ENCODE peak calls at places on chromosomes 6 and 20, in seven cellular contexts. One of them, this sample, is unnamed.

GRCh38 chr6:133286765-133287164 is 45.6 kb downstream of the EYA4 start:
- DNase-seq in H1: no peak
- DNase-seq in HCT116: no peak
- DNase-seq in SK-N-SH: no peak
- DNase-seq in K562: no peak
- DNase-seq in HepG2: no peak
- DNase-seq in GM12878: no peak
- DNase-seq in this sample: peak

GRCh38 chr6:135850882-135851281 is 619 bp upstream of the PDE7B start:
- DNase-seq in H1: no peak
- DNase-seq in HCT116: no peak
- DNase-seq in SK-N-SH: peak
- DNase-seq in K562: no peak
- DNase-seq in HepG2: no peak
- DNase-seq in GM12878: no peak
- DNase-seq in this sample: peak

GRCh38 chr6:143952947-143953346 is 55.1 kb downstream of the PLAGL1 start:
- DNase-seq in H1: no peak
- DNase-seq in HCT116: no peak
- DNase-seq in SK-N-SH: no peak
- DNase-seq in K562: no peak
- DNase-seq in HepG2: no peak
- DNase-seq in GM12878: no peak
- DNase-seq in this sample: no peak

GRCh38 chr6:157563611-157564284 is 182.8 kb downstream of the ZDHHC14 start:
- DNase-seq in H1: peak
- DNase-seq in HCT116: no peak
- DNase-seq in SK-N-SH: no peak
- DNase-seq in K562: no peak
- DNase-seq in HepG2: no peak
- DNase-seq in GM12878: peak
- DNase-seq in this sample: no peak

GRCh38 chr6:74420221-74420620 is 724.2 kb downstream of the CD109 start:
- DNase-seq in H1: no peak
- DNase-seq in HCT116: no peak
- DNase-seq in SK-N-SH: no peak
- DNase-seq in K562: no peak
- DNase-seq in HepG2: peak
- DNase-seq in GM12878: no peak
- DNase-seq in this sample: no peak

GRCh38 chr20:49179368-49180277 is 8.5 kb downstream of the STAU1 start:
- DNase-seq in H1: no peak
- DNase-seq in HCT116: no peak
- DNase-seq in SK-N-SH: no peak
- DNase-seq in K562: no peak
- DNase-seq in HepG2: peak
- DNase-seq in GM12878: no peak
- DNase-seq in this sample: no peak

GRCh38 chr20:47964174-47964573 is 178.9 kb upstream of the SULF2 start:
- DNase-seq in H1: no peak
- DNase-seq in HCT116: no peak
- DNase-seq in SK-N-SH: no peak
- DNase-seq in K562: no peak
- DNase-seq in HepG2: no peak
- DNase-seq in GM12878: no peak
- DNase-seq in this sample: no peak

GRCh38 chr6:108526739-108527174 is 34.0 kb upstream of the FOXO3 start:
- DNase-seq in H1: no peak
- DNase-seq in HCT116: no peak
- DNase-seq in SK-N-SH: peak
- DNase-seq in K562: peak
- DNase-seq in HepG2: peak
- DNase-seq in GM12878: no peak
- DNase-seq in this sample: peak

GRCh38 chr6:160054913-160055312 is 66.7 kb upstream of the SLC22A1 start:
- DNase-seq in H1: no peak
- DNase-seq in HCT116: no peak
- DNase-seq in SK-N-SH: no peak
- DNase-seq in K562: no peak
- DNase-seq in HepG2: no peak
- DNase-seq in GM12878: no peak
- DNase-seq in this sample: no peak

GRCh38 chr6:125507987-125508655 is 206.4 kb upstream of the HDDC2 start:
- DNase-seq in H1: no peak
- DNase-seq in HCT116: no peak
- DNase-seq in SK-N-SH: no peak
- DNase-seq in K562: no peak
- DNase-seq in HepG2: peak
- DNase-seq in GM12878: no peak
- DNase-seq in this sample: no peak

GRCh38 chr6:53618219-53618618 is 47.3 kb downstream of the KLHL31 start:
- DNase-seq in H1: no peak
- DNase-seq in HCT116: no peak
- DNase-seq in SK-N-SH: no peak
- DNase-seq in K562: no peak
- DNase-seq in HepG2: no peak
- DNase-seq in GM12878: no peak
- DNase-seq in this sample: no peak

GRCh38 chr20:44908987-44909871 is 631 bp upstream of the PABPC1L start:
- DNase-seq in H1: no peak
- DNase-seq in HCT116: no peak
- DNase-seq in SK-N-SH: no peak
- DNase-seq in K562: no peak
- DNase-seq in HepG2: no peak
- DNase-seq in GM12878: no peak
- DNase-seq in this sample: no peak

GRCh38 chr6:150076196-150076893 is 7.4 kb upstream of the ULBP3 start:
- DNase-seq in H1: no peak
- DNase-seq in HCT116: no peak
- DNase-seq in SK-N-SH: no peak
- DNase-seq in K562: no peak
- DNase-seq in HepG2: no peak
- DNase-seq in GM12878: no peak
- DNase-seq in this sample: no peak

GRCh38 chr20:13401596-13401995 is 180.5 kb downstream of the ISM1 start:
- DNase-seq in H1: no peak
- DNase-seq in HCT116: no peak
- DNase-seq in SK-N-SH: no peak
- DNase-seq in K562: no peak
- DNase-seq in HepG2: no peak
- DNase-seq in GM12878: no peak
- DNase-seq in this sample: no peak

GRCh38 chr6:163418273-163419029 is 3.9 kb downstream of the QKI start:
- DNase-seq in H1: no peak
- DNase-seq in HCT116: no peak
- DNase-seq in SK-N-SH: no peak
- DNase-seq in K562: no peak
- DNase-seq in HepG2: no peak
- DNase-seq in GM12878: no peak
- DNase-seq in this sample: no peak

GRCh38 chr6:132527791-132528190 is 10.3 kb upstream of the TAAR9 start:
- DNase-seq in H1: no peak
- DNase-seq in HCT116: peak
- DNase-seq in SK-N-SH: no peak
- DNase-seq in K562: no peak
- DNase-seq in HepG2: no peak
- DNase-seq in GM12878: no peak
- DNase-seq in this sample: no peak

GRCh38 chr6:79833264-79833663 is 114.1 kb downstream of the ELOVL4 start:
- DNase-seq in H1: no peak
- DNase-seq in HCT116: no peak
- DNase-seq in SK-N-SH: peak
- DNase-seq in K562: no peak
- DNase-seq in HepG2: no peak
- DNase-seq in GM12878: no peak
- DNase-seq in this sample: peak

GRCh38 chr6:81890846-81891245 is 138.4 kb upstream of the TENT5A start:
- DNase-seq in H1: no peak
- DNase-seq in HCT116: no peak
- DNase-seq in SK-N-SH: no peak
- DNase-seq in K562: no peak
- DNase-seq in HepG2: no peak
- DNase-seq in GM12878: no peak
- DNase-seq in this sample: no peak

GRCh38 chr6:147407571-147407970 is 100.9 kb upstream of the SAMD5 start:
- DNase-seq in H1: no peak
- DNase-seq in HCT116: no peak
- DNase-seq in SK-N-SH: no peak
- DNase-seq in K562: no peak
- DNase-seq in HepG2: no peak
- DNase-seq in GM12878: no peak
- DNase-seq in this sample: no peak

GRCh38 chr6:34731393-34732060 is 25.8 kb upstream of the SNRPC start:
- DNase-seq in H1: no peak
- DNase-seq in HCT116: no peak
- DNase-seq in SK-N-SH: no peak
- DNase-seq in K562: no peak
- DNase-seq in HepG2: peak
- DNase-seq in GM12878: no peak
- DNase-seq in this sample: no peak

GRCh38 chr20:48682529-48683385 is 145.0 kb downstream of the PREX1 start:
- DNase-seq in H1: peak
- DNase-seq in HCT116: no peak
- DNase-seq in SK-N-SH: peak
- DNase-seq in K562: peak
- DNase-seq in HepG2: peak
- DNase-seq in GM12878: no peak
- DNase-seq in this sample: no peak

GRCh38 chr6:163652328-163652727 is 237.8 kb downstream of the QKI start:
- DNase-seq in H1: no peak
- DNase-seq in HCT116: no peak
- DNase-seq in SK-N-SH: no peak
- DNase-seq in K562: no peak
- DNase-seq in HepG2: no peak
- DNase-seq in GM12878: no peak
- DNase-seq in this sample: no peak

GRCh38 chr20:45578151-45578660 is 878 bp downstream of the WFDC8 start:
- DNase-seq in H1: no peak
- DNase-seq in HCT116: no peak
- DNase-seq in SK-N-SH: no peak
- DNase-seq in K562: no peak
- DNase-seq in HepG2: no peak
- DNase-seq in GM12878: no peak
- DNase-seq in this sample: no peak

GRCh38 chr20:49872056-49872455 is 43.3 kb downstream of the SPATA2 start:
- DNase-seq in H1: no peak
- DNase-seq in HCT116: no peak
- DNase-seq in SK-N-SH: no peak
- DNase-seq in K562: no peak
- DNase-seq in HepG2: no peak
- DNase-seq in GM12878: no peak
- DNase-seq in this sample: no peak

GRCh38 chr6:147585256-147585655 is 76.8 kb downstream of the SAMD5 start:
- DNase-seq in H1: no peak
- DNase-seq in HCT116: no peak
- DNase-seq in SK-N-SH: no peak
- DNase-seq in K562: no peak
- DNase-seq in HepG2: no peak
- DNase-seq in GM12878: no peak
- DNase-seq in this sample: no peak

GRCh38 chr6:126696921-126697693 is 357.2 kb downstream of the CENPW start:
- DNase-seq in H1: no peak
- DNase-seq in HCT116: no peak
- DNase-seq in SK-N-SH: peak
- DNase-seq in K562: no peak
- DNase-seq in HepG2: no peak
- DNase-seq in GM12878: no peak
- DNase-seq in this sample: no peak

GRCh38 chr20:25012616-25013189 is 20.2 kb upstream of the APMAP start:
- DNase-seq in H1: no peak
- DNase-seq in HCT116: no peak
- DNase-seq in SK-N-SH: no peak
- DNase-seq in K562: no peak
- DNase-seq in HepG2: no peak
- DNase-seq in GM12878: no peak
- DNase-seq in this sample: no peak
- TF ChIP-seq JUND in H1: no peak
- TF ChIP-seq JUND in HCT116: no peak
- TF ChIP-seq JUND in SK-N-SH: no peak
- TF ChIP-seq JUND in K562: no peak
- TF ChIP-seq JUND in HepG2: no peak
- TF ChIP-seq JUND in GM12878: no peak
- TF ChIP-seq JUND in this sample: no peak

GRCh38 chr20:23023621-23024187 is 11.4 kb upstream of the SSTR4 start:
- DNase-seq in H1: peak
- DNase-seq in HCT116: no peak
- DNase-seq in SK-N-SH: no peak
- DNase-seq in K562: no peak
- DNase-seq in HepG2: no peak
- DNase-seq in GM12878: no peak
- DNase-seq in this sample: no peak
- TF ChIP-seq JUND in H1: no peak
- TF ChIP-seq JUND in HCT116: no peak
- TF ChIP-seq JUND in SK-N-SH: no peak
- TF ChIP-seq JUND in K562: no peak
- TF ChIP-seq JUND in HepG2: no peak
- TF ChIP-seq JUND in GM12878: no peak
- TF ChIP-seq JUND in this sample: no peak

DNA sequence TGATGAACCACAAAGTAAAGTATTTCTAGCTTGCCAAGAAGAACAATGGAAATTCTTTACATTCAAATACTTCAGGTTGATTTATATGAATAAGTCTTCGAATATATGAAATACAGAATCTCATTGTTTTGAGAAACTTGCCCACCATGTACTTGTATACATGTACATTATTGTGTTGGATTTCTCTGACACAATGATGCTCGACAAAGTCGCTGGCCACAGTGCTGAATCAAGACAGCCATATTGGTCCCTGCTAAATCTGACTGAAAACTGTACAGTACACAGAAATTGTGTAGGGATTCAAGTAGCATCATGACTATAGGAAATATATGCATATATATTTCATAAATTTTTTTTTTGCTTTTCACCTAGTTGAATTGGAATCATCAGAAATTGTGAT is 13.1 kb upstream of the LIN28B start:
- DNase-seq in H1: no peak
- DNase-seq in HCT116: peak
- DNase-seq in SK-N-SH: no peak
- DNase-seq in K562: peak
- DNase-seq in HepG2: no peak
- DNase-seq in GM12878: no peak
- DNase-seq in this sample: no peak
- TF ChIP-seq JUND in H1: no peak
- TF ChIP-seq JUND in HCT116: no peak
- TF ChIP-seq JUND in SK-N-SH: no peak
- TF ChIP-seq JUND in K562: no peak
- TF ChIP-seq JUND in HepG2: no peak
- TF ChIP-seq JUND in GM12878: no peak
- TF ChIP-seq JUND in this sample: no peak

GRCh38 chr20:61814244-61814643 is 251.4 kb downstream of the TAF4 start:
- DNase-seq in H1: no peak
- DNase-seq in HCT116: no peak
- DNase-seq in SK-N-SH: no peak
- DNase-seq in K562: no peak
- DNase-seq in HepG2: no peak
- DNase-seq in GM12878: no peak
- DNase-seq in this sample: no peak
- TF ChIP-seq JUND in H1: no peak
- TF ChIP-seq JUND in HCT116: no peak
- TF ChIP-seq JUND in SK-N-SH: no peak
- TF ChIP-seq JUND in K562: no peak
- TF ChIP-seq JUND in HepG2: no peak
- TF ChIP-seq JUND in GM12878: no peak
- TF ChIP-seq JUND in this sample: no peak

This sample was measured in T47D.